ENCODE peak calls at places on chromosomes 12 and 14, in eight cellular contexts. P, D, I, U, N, Z, Q and O are unnamed samples. For H3K4me1, the result is how much of the 10 kb centered on the place peaks cover.

GRCh38 chr14:64971890-64972785 is at the start of gene RAB15:
- DNase-seq in U (peak), N (peak), Q (no peak), D (no peak), I (peak), P (no peak), Z (peak), O (peak)

GRCh38 chr12:112096667-112097066 is 11.9 kb downstream of the NAA25 start:
- DNase-seq in Q (no peak), U (no peak), I (no peak), N (no peak), Z (peak), D (no peak), P (no peak), O (no peak)

GRCh38 chr12:98185606-98186005 is 329.8 kb upstream of the TMPO start:
- DNase-seq in Z (no peak), U (no peak), N (no peak), P (no peak), Q (no peak), D (no peak), I (no peak), O (no peak)

GRCh38 chr14:21537088-21537424 is 10.9 kb upstream of the SALL2 start:
- DNase-seq in Z (no peak), U (no peak), N (no peak), I (no peak), Q (no peak), P (no peak), D (no peak), O (no peak)

GRCh38 chr14:34059925-34060746 is 109.3 kb upstream of the EGLN3 start:
- DNase-seq in Z (peak), U (no peak), P (peak), Q (peak), I (peak), D (peak), N (peak), O (peak)

GRCh38 chr14:23600806-23601205 is 22.2 kb upstream of the JPH4 start:
- DNase-seq in P (no peak), U (no peak), Q (no peak), I (no peak), D (no peak), Z (no peak), N (no peak), O (no peak)

GRCh38 chr12:105053116-105053572 is 31.1 kb downstream of the ALDH1L2 start:
- DNase-seq in D (peak), U (peak), Z (peak), I (peak), Q (peak), N (peak), P (peak), O (peak)

GRCh38 chr14:27862684-27863083 is 903.9 kb upstream of the FOXG1 start:
- DNase-seq in P (no peak), Q (no peak), U (no peak), Z (no peak), D (no peak), N (no peak), I (no peak), O (no peak)

GRCh38 chr14:68181395-68182326 is 362.1 kb downstream of the RAD51B start:
- DNase-seq in I (no peak), Q (no peak), U (no peak), N (no peak), D (no peak), Z (no peak), P (no peak), O (no peak)

GRCh38 chr12:116694653-116695463 is 43.0 kb downstream of the SPRING1 start:
- DNase-seq in Z (peak), P (no peak), Q (no peak), U (no peak), D (no peak), N (no peak), I (no peak), O (no peak)

GRCh38 chr14:71474291-71474690 is 457.9 kb upstream of the RGS6 start:
- DNase-seq in Z (no peak), P (no peak), U (no peak), Q (no peak), I (no peak), D (no peak), N (no peak), O (no peak)

GRCh38 chr12:79317184-79317847 is 373.4 kb downstream of the PAWR start:
- DNase-seq in P (no peak), I (no peak), U (no peak), Q (no peak), D (no peak), N (no peak), Z (no peak), O (no peak)

GRCh38 chr14:85076111-85076510 is 453.8 kb upstream of the FLRT2 start:
- DNase-seq in Q (no peak), P (no peak), U (no peak), Z (no peak), N (no peak), I (no peak), D (no peak), O (no peak)

GRCh38 chr14:100609331-100609870 is 22.2 kb upstream of the BEGAIN start:
- DNase-seq in I (no peak), U (no peak), Z (peak), Q (no peak), D (no peak), N (no peak), P (no peak), O (no peak)

GRCh38 chr12:116009805-116010204 is 267.7 kb downstream of the MED13L start:
- DNase-seq in I (no peak), Q (no peak), P (no peak), U (no peak), N (no peak), Z (no peak), D (no peak), O (no peak)

GRCh38 chr12:98420403-98420800 is 95.0 kb upstream of the TMPO start:
- DNase-seq in P (no peak), U (no peak), Q (no peak), D (no peak), I (no peak), N (no peak), Z (peak), O (no peak)

GRCh38 chr14:74083161-74083560 is 1.1 kb downstream of the ALDH6A1 start:
- DNase-seq in I (no peak), Q (no peak), Z (no peak), D (no peak), U (no peak), P (no peak), N (no peak), O (no peak)

GRCh38 chr12:60093428-60093827 is 497.6 kb downstream of the SLC16A7 start:
- DNase-seq in U (no peak), N (no peak), Q (no peak), P (no peak), D (no peak), I (no peak), Z (no peak), O (no peak)

GRCh38 chr14:34436960-34437728 is 24.9 kb downstream of the SPTSSA start:
- DNase-seq in P (no peak), Q (no peak), U (no peak), I (no peak), N (no peak), D (no peak), Z (no peak), O (no peak)

GRCh38 chr12:48390026-48390425 is 39.3 kb upstream of the ZNF641 start:
- DNase-seq in P (no peak), I (no peak), D (no peak), Q (no peak), U (no peak), N (no peak), Z (no peak), O (no peak)

GRCh38 chr12:65427646-65428045 is 149.2 kb downstream of the MSRB3 start:
- DNase-seq in I (no peak), Q (no peak), D (no peak), Z (no peak), N (no peak), P (no peak), U (no peak), O (no peak)

GRCh38 chr12:103851127-103851526 is 10.1 kb upstream of the NT5DC3 start:
- DNase-seq in N (no peak), D (no peak), Z (no peak), P (no peak), I (no peak), U (no peak), Q (no peak), O (no peak)

GRCh38 chr14:22980672-22981089 is 1.7 kb downstream of the AJUBA start:
- DNase-seq in Z (peak), Q (peak), N (peak), I (no peak), U (no peak), P (peak), D (no peak), O (peak)

GRCh38 chr12:102990419-102990818 is 32.9 kb downstream of the ASCL1 start:
- DNase-seq in N (no peak), P (no peak), Q (no peak), U (no peak), D (no peak), I (no peak), Z (peak), O (no peak)

GRCh38 chr12:131987552-131987951 is 37.8 kb downstream of the EP400 start:
- DNase-seq in Q (no peak), U (no peak), I (no peak), N (no peak), P (no peak), Z (peak), D (no peak), O (no peak)

GRCh38 chr12:52681551-52682380 is 1.6 kb upstream of the KRT1 start:
- DNase-seq in Z (no peak), I (no peak), Q (no peak), P (no peak), D (no peak), U (no peak), N (no peak), O (no peak)

GRCh38 chr14:87813211-87813610 is 179.8 kb downstream of the GALC start:
- DNase-seq in N (no peak), D (no peak), Z (no peak), U (no peak), Q (no peak), I (no peak), P (no peak), O (no peak)

GRCh38 chr14:96160913-96161310 is 43.7 kb upstream of the BDKRB2 start:
- DNase-seq in D (no peak), P (no peak), Z (peak), N (peak), U (no peak), I (no peak), Q (no peak), O (no peak)

GRCh38 chr14:90455100-90455571 is 58.3 kb downstream of the CALM1 start:
- DNase-seq in U (no peak), N (no peak), D (no peak), P (no peak), Q (no peak), I (no peak), Z (no peak), O (no peak)

GRCh38 chr14:70086685-70087379 is 101.9 kb downstream of the SLC8A3 start:
- DNase-seq in I (no peak), P (peak), U (peak), Z (peak), Q (no peak), D (no peak), N (peak), O (no peak)

GRCh38 chr12:69348162-69348938 is at the start of gene LYZ:
- DNase-seq in D (no peak), U (no peak), N (peak), I (no peak), Z (no peak), P (no peak), Q (no peak), O (no peak)

GRCh38 chr14:45039390-45039789 is 44.5 kb upstream of the PRPF39 start:
- DNase-seq in N (no peak), P (no peak), U (no peak), I (no peak), D (no peak), Z (no peak), Q (no peak), O (no peak)

GRCh38 chr14:68814376-68815287 is 21.8 kb upstream of the ZFP36L1 start:
- DNase-seq in U (peak), D (peak), Z (peak), N (no peak), P (no peak), Q (peak), I (peak), O (peak)

GRCh38 chr12:130441771-130442760 is 104.4 kb downstream of the PIWIL1 start:
- DNase-seq in Z (no peak), P (no peak), N (no peak), D (no peak), Q (peak), I (no peak), U (no peak), O (peak)

GRCh38 chr14:103001226-103001625 is 56.1 kb downstream of the CDC42BPB start:
- DNase-seq in D (no peak), N (no peak), Z (no peak), I (peak), P (no peak), U (no peak), Q (no peak), O (no peak)

GRCh38 chr12:22042981-22043669 is 2.9 kb upstream of the CMAS start:
- DNase-seq in N (no peak), D (no peak), P (no peak), Q (no peak), I (no peak), U (no peak), Z (no peak), O (no peak)
- H3K4me1 ChIP-seq in N (under half), D (under half), P (under half), Q (under half), I (under half), U (under half), Z (under half), O (under half)

DNA sequence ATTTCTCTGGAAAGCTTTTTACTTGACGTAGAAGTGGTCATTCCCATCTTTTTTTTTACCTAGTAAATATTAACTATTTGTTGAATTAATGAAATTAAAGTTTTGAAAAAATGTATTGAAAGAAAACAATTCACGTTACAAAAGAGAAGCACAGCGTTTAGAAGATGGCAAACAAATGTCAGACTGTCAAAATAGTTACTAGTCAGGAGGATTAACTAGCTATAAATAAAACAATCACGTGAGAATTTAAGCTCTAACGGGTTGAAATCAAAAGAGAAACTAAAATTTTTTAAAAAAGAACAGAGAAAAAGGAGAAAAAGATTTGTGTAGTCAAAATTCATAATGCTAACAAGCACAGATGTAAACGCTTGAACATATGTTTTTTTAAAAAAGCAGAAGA is 26.4 kb downstream of the DDHD1 start:
- DNase-seq in U (no peak), P (no peak), N (no peak), D (no peak), Q (no peak), Z (no peak), I (no peak), O (no peak)
- H3K4me3 ChIP-seq in U (peak), P (no peak), N (no peak), D (no peak), Q (no peak), Z (no peak), I (peak), O (no peak)

GRCh38 chr14:104680056-104680805 is 9.2 kb upstream of the INF2 start:
- DNase-seq in D (no peak), N (peak), U (no peak), Q (peak), Z (peak), P (no peak), I (peak), O (peak)

GRCh38 chr14:104681689-104682074 is 7.7 kb upstream of the INF2 start:
- DNase-seq in P (peak), Q (peak), I (peak), U (no peak), Z (peak), N (peak), D (peak), O (peak)

GRCh38 chr14:104682107-104682593 is 7.3 kb upstream of the INF2 start:
- DNase-seq in N (no peak), Q (peak), Z (peak), P (no peak), D (no peak), U (no peak), I (peak), O (no peak)

GRCh38 chr14:104678901-104679705 is 10.3 kb upstream of the INF2 start:
- DNase-seq in D (no peak), Q (peak), N (no peak), U (no peak), I (peak), P (no peak), Z (no peak), O (peak)

GRCh38 chr14:104680806-104681688 is 8.4 kb upstream of the INF2 start:
- DNase-seq in D (no peak), P (peak), U (peak), Z (no peak), I (peak), Q (peak), N (peak), O (peak)
- TF ChIP-seq CTCF in D (no peak), P (no peak), U (peak), Z (peak), I (no peak), Q (no peak), N (no peak), O (no peak)

DNA sequence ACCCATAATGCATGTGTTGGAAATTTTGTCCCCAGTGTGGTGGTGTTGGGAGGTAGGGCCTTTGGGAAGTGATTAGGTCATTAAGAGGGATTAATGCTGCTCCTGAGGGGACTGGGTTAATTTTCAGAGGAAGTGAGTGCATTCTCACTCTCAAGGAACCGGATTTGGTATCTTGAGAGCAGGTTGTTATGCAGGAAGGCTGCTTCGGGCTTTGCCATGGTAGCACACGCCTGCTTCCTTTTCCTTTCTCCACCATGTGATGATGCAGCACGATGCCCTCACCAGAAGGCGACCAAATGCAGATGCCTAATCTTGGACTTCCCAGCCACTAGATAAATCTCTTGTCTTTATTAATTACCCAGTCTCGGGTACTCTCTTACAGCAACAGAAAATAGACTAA is 257.1 kb downstream of the SSPN start:
- DNase-seq in U (no peak), N (no peak), I (no peak), D (no peak), Q (no peak), P (no peak), Z (no peak), O (no peak)
- H3K4me1 ChIP-seq in U (under half), N (under half), I (under half), D (under half), Q (under half), P (under half), Z (under half), O (under half)

GRCh38 chr14:104967414-104968152 is 10.6 kb downstream of the AHNAK2 start:
- DNase-seq in P (peak), Z (peak), Q (peak), I (peak), D (no peak), U (no peak), N (peak), O (peak)
- H3K4me3 ChIP-seq in P (peak), Z (no peak), Q (peak), I (peak), D (peak), U (peak), N (peak), O (no peak)

DNA sequence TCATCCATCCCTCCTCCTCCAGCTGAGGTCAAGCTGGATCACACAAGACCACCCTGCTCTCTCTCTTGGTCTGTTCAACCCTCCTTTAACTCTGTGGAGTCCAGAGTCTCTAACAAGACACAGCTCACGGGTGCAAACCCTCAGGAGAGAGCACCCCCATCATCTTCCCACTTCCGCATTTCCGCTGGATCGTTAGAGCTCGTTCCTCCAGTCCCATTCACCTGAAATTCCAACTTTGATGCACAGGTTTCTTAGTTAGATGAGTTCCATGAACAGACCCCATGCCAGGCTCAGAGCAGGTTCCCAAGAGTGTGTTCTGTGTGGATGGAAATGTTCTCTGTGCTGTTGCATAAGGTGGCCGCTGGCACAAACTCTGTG is 44.5 kb upstream of the P2RX7 start:
- DNase-seq in P (no peak), D (no peak), I (no peak), U (no peak), Z (no peak), Q (no peak), N (no peak), O (no peak)
- TF ChIP-seq CTCF in P (no peak), D (no peak), I (no peak), U (no peak), Z (no peak), Q (no peak), N (no peak), O (no peak)